ENCODE peak calls at places on chromosomes 5 and 9, in four cellular contexts. One of them, this sample, is unnamed.

GRCh38 chr9:81519816-81520215 is 169.5 kb downstream of the TLE1 start:
- DNase-seq in K562: no peak
- DNase-seq in GM12878: no peak
- DNase-seq in HEK293T: no peak
- DNase-seq in this sample: no peak

GRCh38 chr9:35258665-35259474 is 97.1 kb downstream of the UNC13B start:
- DNase-seq in HEK293T: peak; percentile 45
- DNase-seq in K562: peak; percentile 19
- DNase-seq in GM12878: no peak
- DNase-seq in this sample: peak; percentile 71

GRCh38 chr9:99411479-99412100 is 189.5 kb downstream of the SEC61B start:
- DNase-seq in K562: no peak
- DNase-seq in GM12878: no peak
- DNase-seq in HEK293T: peak; percentile 15
- DNase-seq in this sample: no peak

GRCh38 chr9:33776578-33776977 is 18.8 kb upstream of the PRSS3 start:
- DNase-seq in GM12878: no peak
- DNase-seq in K562: no peak
- DNase-seq in HEK293T: no peak
- DNase-seq in this sample: no peak

GRCh38 chr9:37602817-37603216 is 10.4 kb upstream of the TOMM5 start:
- DNase-seq in K562: no peak
- DNase-seq in HEK293T: no peak
- DNase-seq in GM12878: no peak
- DNase-seq in this sample: no peak

GRCh38 chr5:82793808-82794419 is 283.3 kb downstream of the TMEM167A start:
- DNase-seq in K562: peak; percentile 39
- DNase-seq in GM12878: no peak
- DNase-seq in HEK293T: peak; percentile 33
- DNase-seq in this sample: peak; percentile 21

GRCh38 chr5:153187503-153187902 is 303.0 kb upstream of the GRIA1 start:
- DNase-seq in GM12878: no peak
- DNase-seq in K562: no peak
- DNase-seq in HEK293T: no peak
- DNase-seq in this sample: no peak

GRCh38 chr9:107190031-107190935 is 92.8 kb upstream of the RAD23B start:
- DNase-seq in GM12878: no peak
- DNase-seq in HEK293T: no peak
- DNase-seq in K562: no peak
- DNase-seq in this sample: peak; percentile 29

GRCh38 chr9:83959061-83959460 is 21.0 kb downstream of the HNRNPK start:
- DNase-seq in GM12878: no peak
- DNase-seq in HEK293T: no peak
- DNase-seq in K562: no peak
- DNase-seq in this sample: peak; percentile 69

GRCh38 chr9:109166771-109167601 is at the start of gene FRRS1L:
- DNase-seq in K562: no peak
- DNase-seq in GM12878: no peak
- DNase-seq in HEK293T: peak; percentile 54
- DNase-seq in this sample: no peak

GRCh38 chr9:97880336-97880735 is 27.3 kb downstream of the FOXE1 start:
- DNase-seq in K562: no peak
- DNase-seq in HEK293T: no peak
- DNase-seq in GM12878: no peak
- DNase-seq in this sample: no peak

GRCh38 chr9:124453586-124454191 is 3.4 kb downstream of the ADGRD2 start:
- DNase-seq in HEK293T: no peak
- DNase-seq in GM12878: no peak
- DNase-seq in K562: no peak
- DNase-seq in this sample: no peak

GRCh38 chr5:54018438-54018837 is 291.9 kb downstream of the ARL15 start:
- DNase-seq in K562: no peak
- DNase-seq in HEK293T: no peak
- DNase-seq in GM12878: no peak
- DNase-seq in this sample: no peak

GRCh38 chr9:2723666-2724065 is 6.4 kb downstream of the KCNV2 start:
- DNase-seq in HEK293T: no peak
- DNase-seq in GM12878: no peak
- DNase-seq in K562: no peak
- DNase-seq in this sample: no peak

GRCh38 chr9:131875828-131876485 is 136.1 kb upstream of the RAPGEF1 start:
- DNase-seq in K562: no peak
- DNase-seq in GM12878: no peak
- DNase-seq in HEK293T: no peak
- DNase-seq in this sample: no peak

GRCh38 chr5:53557386-53557785 is 3.1 kb upstream of the NDUFS4 start:
- DNase-seq in GM12878: no peak
- DNase-seq in K562: no peak
- DNase-seq in HEK293T: no peak
- DNase-seq in this sample: no peak

GRCh38 chr5:74493426-74493825 is 147.1 kb downstream of the ENC1 start:
- DNase-seq in K562: no peak
- DNase-seq in HEK293T: no peak
- DNase-seq in GM12878: no peak
- DNase-seq in this sample: no peak

GRCh38 chr9:16236882-16237281 is 633.6 kb downstream of the BNC2 start:
- DNase-seq in GM12878: no peak
- DNase-seq in HEK293T: no peak
- DNase-seq in K562: no peak
- DNase-seq in this sample: no peak

GRCh38 chr9:125659954-125660353 is 47.1 kb downstream of the MAPKAP1 start:
- DNase-seq in GM12878: no peak
- DNase-seq in HEK293T: no peak
- DNase-seq in K562: no peak
- DNase-seq in this sample: no peak

GRCh38 chr5:179871506-179871905 is 12.9 kb upstream of the MRNIP start:
- DNase-seq in HEK293T: no peak
- DNase-seq in K562: no peak
- DNase-seq in GM12878: no peak
- DNase-seq in this sample: no peak

GRCh38 chr5:138096997-138097828 is 13.4 kb downstream of the WNT8A start:
- DNase-seq in K562: no peak
- DNase-seq in HEK293T: no peak
- DNase-seq in GM12878: no peak
- DNase-seq in this sample: peak; percentile 32

GRCh38 chr5:138093036-138093435 is 9.2 kb downstream of the WNT8A start:
- DNase-seq in K562: no peak
- DNase-seq in HEK293T: no peak
- DNase-seq in GM12878: no peak
- DNase-seq in this sample: no peak

GRCh38 chr5:138095100-138095907 is 11.5 kb downstream of the WNT8A start:
- DNase-seq in HEK293T: no peak
- DNase-seq in GM12878: no peak
- DNase-seq in K562: no peak
- DNase-seq in this sample: peak; percentile 86

GRCh38 chr5:138092301-138092700 is 8.5 kb downstream of the WNT8A start:
- DNase-seq in GM12878: no peak
- DNase-seq in K562: no peak
- DNase-seq in HEK293T: no peak
- DNase-seq in this sample: no peak

DNA sequence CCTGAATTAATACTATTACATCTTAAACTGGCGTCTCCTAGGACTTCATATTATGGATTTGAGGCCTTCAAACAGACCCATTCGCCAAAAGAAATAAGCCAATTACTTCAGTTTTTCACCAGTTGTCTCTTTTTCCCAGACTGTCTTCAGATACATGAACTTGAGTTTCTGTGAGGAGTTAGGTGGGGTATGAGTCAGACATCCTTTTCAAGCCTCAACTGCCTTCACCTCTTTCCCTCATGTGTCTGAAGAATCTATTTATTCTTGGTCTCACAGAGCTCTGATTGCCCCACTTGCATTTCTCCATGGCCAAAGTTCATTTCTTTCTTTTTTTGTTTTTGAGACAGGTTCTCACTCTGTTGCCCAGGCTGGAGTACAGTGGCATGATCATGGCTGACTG is 12.5 kb downstream of the WNT8A start:
- DNase-seq in K562: no peak
- DNase-seq in HEK293T: no peak
- DNase-seq in GM12878: no peak
- DNase-seq in this sample: no peak
- TF ChIP-seq TARDBP in K562: no peak
- TF ChIP-seq TARDBP in HEK293T: no peak
- TF ChIP-seq TARDBP in GM12878: no peak
- TF ChIP-seq TARDBP in this sample: no peak

GRCh38 chr5:97063276-97063675 is 79.1 kb downstream of the LIX1 start:
- DNase-seq in GM12878: no peak
- DNase-seq in HEK293T: no peak
- DNase-seq in K562: no peak
- DNase-seq in this sample: no peak

GRCh38 chr5:97062046-97062445 is 80.4 kb downstream of the LIX1 start:
- DNase-seq in K562: no peak
- DNase-seq in HEK293T: no peak
- DNase-seq in GM12878: no peak
- DNase-seq in this sample: no peak

GRCh38 chr5:97070234-97070633 is 72.2 kb downstream of the LIX1 start:
- DNase-seq in GM12878: no peak
- DNase-seq in HEK293T: no peak
- DNase-seq in K562: no peak
- DNase-seq in this sample: no peak

GRCh38 chr5:97067296-97067695 is 75.1 kb downstream of the LIX1 start:
- DNase-seq in K562: no peak
- DNase-seq in HEK293T: no peak
- DNase-seq in GM12878: no peak
- DNase-seq in this sample: no peak

GRCh38 chr5:97065475-97065874 is 76.9 kb downstream of the LIX1 start:
- DNase-seq in HEK293T: no peak
- DNase-seq in GM12878: no peak
- DNase-seq in K562: no peak
- DNase-seq in this sample: no peak
- TF ChIP-seq TARDBP in HEK293T: no peak
- TF ChIP-seq TARDBP in GM12878: no peak
- TF ChIP-seq TARDBP in K562: no peak
- TF ChIP-seq TARDBP in this sample: no peak

GRCh38 chr9:114319147-114319546 is 3.8 kb upstream of the ORM1 start:
- DNase-seq in GM12878: no peak
- DNase-seq in HEK293T: no peak
- DNase-seq in K562: no peak
- DNase-seq in this sample: no peak

GRCh38 chr9:114316605-114317230 is 6.2 kb upstream of the ORM1 start:
- DNase-seq in GM12878: no peak
- DNase-seq in HEK293T: peak; percentile 4
- DNase-seq in K562: no peak
- DNase-seq in this sample: no peak

GRCh38 chr9:114315723-114316363 is 7.1 kb upstream of the ORM1 start:
- DNase-seq in K562: no peak
- DNase-seq in HEK293T: no peak
- DNase-seq in GM12878: no peak
- DNase-seq in this sample: no peak

GRCh38 chr9:114318416-114318815 is 4.5 kb upstream of the ORM1 start:
- DNase-seq in K562: no peak
- DNase-seq in GM12878: no peak
- DNase-seq in HEK293T: no peak
- DNase-seq in this sample: no peak

DNA sequence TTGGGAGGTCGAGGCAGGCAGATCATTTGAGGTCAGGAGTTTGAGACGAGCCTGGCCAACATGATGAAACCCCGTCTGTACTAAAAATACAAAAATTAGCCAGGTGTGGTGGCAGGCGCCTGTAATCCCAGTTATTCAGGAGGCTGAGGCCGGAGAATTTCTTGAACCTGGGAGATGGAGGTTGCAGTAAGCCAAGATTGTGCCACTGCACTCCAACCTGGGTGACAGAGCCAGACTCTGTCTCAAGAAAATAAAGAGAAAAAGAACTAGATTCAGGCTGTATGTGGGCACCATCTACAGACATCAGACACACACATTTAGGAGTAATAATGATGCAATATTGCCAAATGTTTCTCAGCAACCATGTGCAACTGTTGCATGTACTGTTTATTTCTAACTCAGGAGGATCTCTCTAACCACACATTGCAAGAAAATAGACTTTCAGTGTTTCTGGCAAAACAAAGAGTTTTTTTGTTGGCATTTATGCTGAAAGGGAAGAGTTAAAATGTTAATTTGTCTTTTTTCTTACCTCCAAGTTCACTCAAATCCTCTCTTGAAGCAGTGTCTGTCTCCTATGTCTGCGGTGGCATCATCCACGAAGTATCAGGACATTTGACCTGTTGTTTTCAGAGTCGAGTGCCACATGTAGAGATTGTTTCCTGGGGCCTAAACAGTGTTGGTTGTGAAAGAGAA is 5.1 kb upstream of the ORM1 start:
- DNase-seq in HEK293T: peak; percentile 4
- DNase-seq in K562: no peak
- DNase-seq in GM12878: no peak
- DNase-seq in this sample: no peak
- TF ChIP-seq TARDBP in HEK293T: no peak
- TF ChIP-seq TARDBP in K562: no peak
- TF ChIP-seq TARDBP in GM12878: no peak
- TF ChIP-seq TARDBP in this sample: no peak

GRCh38 chr5:181223041-181223728 is at the start of gene TRIM41:
- DNase-seq in HEK293T: peak; percentile 88
- DNase-seq in K562: peak; percentile 90
- DNase-seq in GM12878: peak; percentile 94
- DNase-seq in this sample: peak; percentile 96

GRCh38 chr5:181222630-181223040 is 446 bp upstream of the TRIM41 start:
- DNase-seq in K562: no peak
- DNase-seq in HEK293T: peak; percentile 42
- DNase-seq in GM12878: no peak
- DNase-seq in this sample: no peak

GRCh38 chr5:181223729-181224389 is 778 bp downstream of the TRIM41 start:
- DNase-seq in HEK293T: peak; percentile 65
- DNase-seq in K562: no peak
- DNase-seq in GM12878: no peak
- DNase-seq in this sample: no peak

GRCh38 chr5:181221792-181222629 is 1.1 kb upstream of the TRIM41 start:
- DNase-seq in HEK293T: peak; percentile 63
- DNase-seq in K562: peak; percentile 81
- DNase-seq in GM12878: peak; percentile 95
- DNase-seq in this sample: peak; percentile 94

DNA sequence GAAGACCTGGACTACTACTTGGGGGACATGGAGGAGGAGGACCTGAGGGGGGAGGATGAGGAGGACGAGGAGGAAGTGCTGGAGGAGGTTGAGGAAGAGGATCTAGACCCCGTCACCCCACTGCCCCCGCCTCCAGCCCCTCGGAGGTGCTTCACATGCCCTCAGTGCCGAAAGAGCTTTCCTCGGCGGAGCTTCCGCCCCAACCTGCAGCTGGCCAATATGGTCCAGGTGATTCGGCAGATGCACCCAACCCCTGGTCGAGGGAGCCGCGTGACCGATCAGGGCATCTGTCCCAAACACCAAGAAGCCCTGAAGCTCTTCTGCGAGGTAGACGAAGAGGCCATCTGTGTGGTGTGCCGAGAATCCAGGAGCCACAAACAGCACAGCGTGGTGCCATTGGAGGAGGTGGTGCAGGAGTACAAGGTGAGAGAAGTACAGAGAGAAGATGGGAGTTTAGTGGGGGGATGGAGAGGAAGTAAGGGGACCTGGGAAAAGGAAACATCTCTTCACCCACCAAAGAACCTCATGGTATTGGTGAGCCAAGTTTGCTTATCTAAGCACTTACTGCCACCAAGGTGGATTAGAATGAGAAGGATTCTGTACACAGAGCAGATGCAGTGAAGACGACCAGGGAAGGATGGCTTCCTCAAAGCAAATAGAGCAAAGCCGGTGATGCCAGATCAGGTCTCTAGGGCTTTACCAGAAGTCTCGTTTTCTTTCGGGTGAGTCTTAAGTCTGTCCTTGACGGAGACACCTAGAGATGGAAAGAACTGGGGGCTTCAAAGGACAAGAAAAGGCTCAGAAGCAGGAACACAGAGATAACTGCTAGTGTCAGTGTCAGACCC is 1.5 kb downstream of the TRIM41 start:
- DNase-seq in HEK293T: no peak
- DNase-seq in K562: no peak
- DNase-seq in GM12878: no peak
- DNase-seq in this sample: no peak
- TF ChIP-seq TARDBP in HEK293T: no peak
- TF ChIP-seq TARDBP in K562: no peak
- TF ChIP-seq TARDBP in GM12878: no peak
- TF ChIP-seq TARDBP in this sample: no peak